ENCODE peak calls at places on chromosome 4, in nine cellular contexts. One of them, this sample, is unnamed.

GRCh38 chr4:168636040-168636439 is 139.2 kb downstream of the PALLD start:
- DNase-seq in midbrain: no peak
- DNase-seq in kidney tubule cell: no peak
- DNase-seq in anterior cingulate cortex: no peak
- DNase-seq in activated naive CD8-positive, alpha-beta T cell treated with anti-CD3 and anti-CD28 coated beads, Interleukin-2, amount 50 U/mL, for 16 hours: no peak
- DNase-seq in T1000: no peak
- DNase-seq in adrenal gland: no peak
- DNase-seq in K562: no peak
- DNase-seq in fibroblast of the conjunctiva: no peak
- DNase-seq in this sample: no peak

GRCh38 chr4:101953949-101954348 is 163.4 kb downstream of the BANK1 start:
- DNase-seq in midbrain: no peak
- DNase-seq in kidney tubule cell: peak; percentile 94
- DNase-seq in anterior cingulate cortex: no peak
- DNase-seq in activated naive CD8-positive, alpha-beta T cell treated with anti-CD3 and anti-CD28 coated beads, Interleukin-2, amount 50 U/mL, for 16 hours: no peak
- DNase-seq in T1000: no peak
- DNase-seq in adrenal gland: no peak
- DNase-seq in K562: no peak
- DNase-seq in fibroblast of the conjunctiva: no peak
- DNase-seq in this sample: peak; percentile 27

GRCh38 chr4:3340703-3341088 is 47.9 kb downstream of the RGS12 start:
- DNase-seq in midbrain: no peak
- DNase-seq in kidney tubule cell: no peak
- DNase-seq in anterior cingulate cortex: no peak
- DNase-seq in activated naive CD8-positive, alpha-beta T cell treated with anti-CD3 and anti-CD28 coated beads, Interleukin-2, amount 50 U/mL, for 16 hours: no peak
- DNase-seq in T1000: no peak
- DNase-seq in adrenal gland: peak; percentile 9
- DNase-seq in K562: no peak
- DNase-seq in fibroblast of the conjunctiva: no peak
- DNase-seq in this sample: peak; percentile 7

GRCh38 chr4:32196950-32197688 is 1477.0 kb downstream of the PCDH7 start:
- DNase-seq in midbrain: no peak
- DNase-seq in kidney tubule cell: peak; percentile 61
- DNase-seq in anterior cingulate cortex: no peak
- DNase-seq in activated naive CD8-positive, alpha-beta T cell treated with anti-CD3 and anti-CD28 coated beads, Interleukin-2, amount 50 U/mL, for 16 hours: no peak
- DNase-seq in T1000: no peak
- DNase-seq in adrenal gland: no peak
- DNase-seq in K562: no peak
- DNase-seq in fibroblast of the conjunctiva: no peak
- DNase-seq in this sample: no peak

GRCh38 chr4:14434916-14435315 is 567.4 kb upstream of the CPEB2 start:
- DNase-seq in midbrain: no peak
- DNase-seq in kidney tubule cell: no peak
- DNase-seq in anterior cingulate cortex: no peak
- DNase-seq in activated naive CD8-positive, alpha-beta T cell treated with anti-CD3 and anti-CD28 coated beads, Interleukin-2, amount 50 U/mL, for 16 hours: no peak
- DNase-seq in T1000: no peak
- DNase-seq in adrenal gland: no peak
- DNase-seq in K562: no peak
- DNase-seq in fibroblast of the conjunctiva: no peak
- DNase-seq in this sample: no peak

GRCh38 chr4:168791376-168791775 is 218.7 kb downstream of the CBR4 start:
- DNase-seq in midbrain: no peak
- DNase-seq in kidney tubule cell: no peak
- DNase-seq in anterior cingulate cortex: no peak
- DNase-seq in activated naive CD8-positive, alpha-beta T cell treated with anti-CD3 and anti-CD28 coated beads, Interleukin-2, amount 50 U/mL, for 16 hours: no peak
- DNase-seq in T1000: no peak
- DNase-seq in adrenal gland: no peak
- DNase-seq in K562: no peak
- DNase-seq in fibroblast of the conjunctiva: no peak
- DNase-seq in this sample: no peak

GRCh38 chr4:69025191-69025998 is 70.9 kb upstream of the UGT2B7 start:
- DNase-seq in midbrain: no peak
- DNase-seq in kidney tubule cell: peak; percentile 36
- DNase-seq in anterior cingulate cortex: no peak
- DNase-seq in activated naive CD8-positive, alpha-beta T cell treated with anti-CD3 and anti-CD28 coated beads, Interleukin-2, amount 50 U/mL, for 16 hours: no peak
- DNase-seq in T1000: no peak
- DNase-seq in adrenal gland: no peak
- DNase-seq in K562: peak; percentile 8
- DNase-seq in fibroblast of the conjunctiva: no peak
- DNase-seq in this sample: no peak

GRCh38 chr4:84239278-84239845 is 259.7 kb downstream of the NKX6-1 start:
- DNase-seq in midbrain: no peak
- DNase-seq in kidney tubule cell: no peak
- DNase-seq in anterior cingulate cortex: no peak
- DNase-seq in activated naive CD8-positive, alpha-beta T cell treated with anti-CD3 and anti-CD28 coated beads, Interleukin-2, amount 50 U/mL, for 16 hours: no peak
- DNase-seq in T1000: no peak
- DNase-seq in adrenal gland: no peak
- DNase-seq in K562: no peak
- DNase-seq in fibroblast of the conjunctiva: no peak
- DNase-seq in this sample: no peak

GRCh38 chr4:126364290-126364978 is 1049.7 kb downstream of the FAT4 start:
- DNase-seq in midbrain: no peak
- DNase-seq in kidney tubule cell: no peak
- DNase-seq in anterior cingulate cortex: no peak
- DNase-seq in activated naive CD8-positive, alpha-beta T cell treated with anti-CD3 and anti-CD28 coated beads, Interleukin-2, amount 50 U/mL, for 16 hours: no peak
- DNase-seq in T1000: no peak
- DNase-seq in adrenal gland: no peak
- DNase-seq in K562: no peak
- DNase-seq in fibroblast of the conjunctiva: peak; percentile 62
- DNase-seq in this sample: no peak

GRCh38 chr4:121252224-121252806 is 88.2 kb upstream of the TNIP3 start:
- DNase-seq in midbrain: peak; percentile 77
- DNase-seq in kidney tubule cell: peak; percentile 65
- DNase-seq in anterior cingulate cortex: peak; percentile 42
- DNase-seq in activated naive CD8-positive, alpha-beta T cell treated with anti-CD3 and anti-CD28 coated beads, Interleukin-2, amount 50 U/mL, for 16 hours: no peak
- DNase-seq in T1000: peak; percentile 65
- DNase-seq in adrenal gland: peak; percentile 67
- DNase-seq in K562: peak; percentile 70
- DNase-seq in fibroblast of the conjunctiva: peak; percentile 60
- DNase-seq in this sample: peak; percentile 55

GRCh38 chr4:85967872-85968271 is 392.0 kb downstream of the MAPK10 start:
- DNase-seq in midbrain: no peak
- DNase-seq in kidney tubule cell: peak; percentile 12
- DNase-seq in anterior cingulate cortex: no peak
- DNase-seq in activated naive CD8-positive, alpha-beta T cell treated with anti-CD3 and anti-CD28 coated beads, Interleukin-2, amount 50 U/mL, for 16 hours: no peak
- DNase-seq in T1000: no peak
- DNase-seq in adrenal gland: no peak
- DNase-seq in K562: no peak
- DNase-seq in fibroblast of the conjunctiva: no peak
- DNase-seq in this sample: no peak

GRCh38 chr4:83386931-83387897 is 52.6 kb upstream of the HPSE start:
- DNase-seq in midbrain: no peak
- DNase-seq in kidney tubule cell: peak; percentile 79
- DNase-seq in anterior cingulate cortex: no peak
- DNase-seq in activated naive CD8-positive, alpha-beta T cell treated with anti-CD3 and anti-CD28 coated beads, Interleukin-2, amount 50 U/mL, for 16 hours: no peak
- DNase-seq in T1000: no peak
- DNase-seq in adrenal gland: no peak
- DNase-seq in K562: no peak
- DNase-seq in fibroblast of the conjunctiva: no peak
- DNase-seq in this sample: peak; percentile 37

GRCh38 chr4:38400946-38401345 is 263.1 kb upstream of the KLF3 start:
- DNase-seq in midbrain: no peak
- DNase-seq in kidney tubule cell: peak; percentile 69
- DNase-seq in anterior cingulate cortex: no peak
- DNase-seq in activated naive CD8-positive, alpha-beta T cell treated with anti-CD3 and anti-CD28 coated beads, Interleukin-2, amount 50 U/mL, for 16 hours: no peak
- DNase-seq in T1000: no peak
- DNase-seq in adrenal gland: no peak
- DNase-seq in K562: no peak
- DNase-seq in fibroblast of the conjunctiva: no peak
- DNase-seq in this sample: no peak

GRCh38 chr4:64539234-64539849 is 130.1 kb upstream of the TECRL start:
- DNase-seq in midbrain: peak; percentile 61
- DNase-seq in kidney tubule cell: peak; percentile 63
- DNase-seq in anterior cingulate cortex: peak; percentile 3
- DNase-seq in activated naive CD8-positive, alpha-beta T cell treated with anti-CD3 and anti-CD28 coated beads, Interleukin-2, amount 50 U/mL, for 16 hours: no peak
- DNase-seq in T1000: peak; percentile 39
- DNase-seq in adrenal gland: peak; percentile 64
- DNase-seq in K562: peak; percentile 49
- DNase-seq in fibroblast of the conjunctiva: peak; percentile 50
- DNase-seq in this sample: peak; percentile 37

GRCh38 chr4:174156239-174156826 is 127.1 kb downstream of the FBXO8 start:
- DNase-seq in midbrain: peak; percentile 38
- DNase-seq in kidney tubule cell: peak; percentile 48
- DNase-seq in anterior cingulate cortex: no peak
- DNase-seq in activated naive CD8-positive, alpha-beta T cell treated with anti-CD3 and anti-CD28 coated beads, Interleukin-2, amount 50 U/mL, for 16 hours: no peak
- DNase-seq in T1000: no peak
- DNase-seq in adrenal gland: no peak
- DNase-seq in K562: peak; percentile 44
- DNase-seq in fibroblast of the conjunctiva: peak; percentile 37
- DNase-seq in this sample: peak; percentile 18

GRCh38 chr4:70722199-70722791 is 531 bp downstream of the RUFY3 start:
- DNase-seq in midbrain: no peak
- DNase-seq in kidney tubule cell: peak; percentile 71
- DNase-seq in anterior cingulate cortex: no peak
- DNase-seq in activated naive CD8-positive, alpha-beta T cell treated with anti-CD3 and anti-CD28 coated beads, Interleukin-2, amount 50 U/mL, for 16 hours: no peak
- DNase-seq in T1000: no peak
- DNase-seq in adrenal gland: no peak
- DNase-seq in K562: peak; percentile 50
- DNase-seq in fibroblast of the conjunctiva: peak; percentile 65
- DNase-seq in this sample: no peak

GRCh38 chr4:121758896-121759568 is 5.9 kb downstream of the SMIM43 start:
- DNase-seq in midbrain: no peak
- DNase-seq in kidney tubule cell: no peak
- DNase-seq in anterior cingulate cortex: no peak
- DNase-seq in activated naive CD8-positive, alpha-beta T cell treated with anti-CD3 and anti-CD28 coated beads, Interleukin-2, amount 50 U/mL, for 16 hours: no peak
- DNase-seq in T1000: no peak
- DNase-seq in adrenal gland: no peak
- DNase-seq in K562: no peak
- DNase-seq in fibroblast of the conjunctiva: no peak
- DNase-seq in this sample: peak; percentile 16

GRCh38 chr4:2424581-2424980 is 5.8 kb downstream of the CFAP99 start:
- DNase-seq in midbrain: no peak
- DNase-seq in kidney tubule cell: no peak
- DNase-seq in anterior cingulate cortex: no peak
- DNase-seq in activated naive CD8-positive, alpha-beta T cell treated with anti-CD3 and anti-CD28 coated beads, Interleukin-2, amount 50 U/mL, for 16 hours: no peak
- DNase-seq in T1000: no peak
- DNase-seq in adrenal gland: no peak
- DNase-seq in K562: no peak
- DNase-seq in fibroblast of the conjunctiva: no peak
- DNase-seq in this sample: no peak

GRCh38 chr4:2399631-2400190 is 18.7 kb downstream of the ZFYVE28 start:
- DNase-seq in midbrain: no peak
- DNase-seq in kidney tubule cell: no peak
- DNase-seq in anterior cingulate cortex: no peak
- DNase-seq in activated naive CD8-positive, alpha-beta T cell treated with anti-CD3 and anti-CD28 coated beads, Interleukin-2, amount 50 U/mL, for 16 hours: no peak
- DNase-seq in T1000: no peak
- DNase-seq in adrenal gland: no peak
- DNase-seq in K562: no peak
- DNase-seq in fibroblast of the conjunctiva: no peak
- DNase-seq in this sample: no peak

GRCh38 chr4:157992038-157992706 is 180.7 kb downstream of the GASK1B start:
- DNase-seq in midbrain: peak; percentile 87
- DNase-seq in kidney tubule cell: peak; percentile 69
- DNase-seq in anterior cingulate cortex: no peak
- DNase-seq in activated naive CD8-positive, alpha-beta T cell treated with anti-CD3 and anti-CD28 coated beads, Interleukin-2, amount 50 U/mL, for 16 hours: no peak
- DNase-seq in T1000: peak; percentile 7
- DNase-seq in adrenal gland: peak; percentile 76
- DNase-seq in K562: peak; percentile 13
- DNase-seq in fibroblast of the conjunctiva: peak; percentile 69
- DNase-seq in this sample: peak; percentile 58

GRCh38 chr4:110869114-110869513 is 246.2 kb upstream of the PITX2 start:
- DNase-seq in midbrain: no peak
- DNase-seq in kidney tubule cell: peak; percentile 61
- DNase-seq in anterior cingulate cortex: no peak
- DNase-seq in activated naive CD8-positive, alpha-beta T cell treated with anti-CD3 and anti-CD28 coated beads, Interleukin-2, amount 50 U/mL, for 16 hours: no peak
- DNase-seq in T1000: no peak
- DNase-seq in adrenal gland: no peak
- DNase-seq in K562: no peak
- DNase-seq in fibroblast of the conjunctiva: peak; percentile 62
- DNase-seq in this sample: no peak

GRCh38 chr4:106201373-106201772 is 114.6 kb downstream of the TBCK start:
- DNase-seq in midbrain: no peak
- DNase-seq in kidney tubule cell: peak; percentile 38
- DNase-seq in anterior cingulate cortex: no peak
- DNase-seq in activated naive CD8-positive, alpha-beta T cell treated with anti-CD3 and anti-CD28 coated beads, Interleukin-2, amount 50 U/mL, for 16 hours: no peak
- DNase-seq in T1000: no peak
- DNase-seq in adrenal gland: no peak
- DNase-seq in K562: no peak
- DNase-seq in fibroblast of the conjunctiva: peak; percentile 9
- DNase-seq in this sample: peak; percentile 8

GRCh38 chr4:138901177-138901576 is 114.4 kb upstream of the NOCT start:
- DNase-seq in midbrain: no peak
- DNase-seq in kidney tubule cell: no peak
- DNase-seq in anterior cingulate cortex: no peak
- DNase-seq in activated naive CD8-positive, alpha-beta T cell treated with anti-CD3 and anti-CD28 coated beads, Interleukin-2, amount 50 U/mL, for 16 hours: no peak
- DNase-seq in T1000: no peak
- DNase-seq in adrenal gland: no peak
- DNase-seq in K562: no peak
- DNase-seq in fibroblast of the conjunctiva: no peak
- DNase-seq in this sample: no peak

GRCh38 chr4:6541789-6542188 is 33.2 kb upstream of the MAN2B2 start:
- DNase-seq in midbrain: no peak
- DNase-seq in kidney tubule cell: peak; percentile 57
- DNase-seq in anterior cingulate cortex: no peak
- DNase-seq in activated naive CD8-positive, alpha-beta T cell treated with anti-CD3 and anti-CD28 coated beads, Interleukin-2, amount 50 U/mL, for 16 hours: no peak
- DNase-seq in T1000: no peak
- DNase-seq in adrenal gland: no peak
- DNase-seq in K562: no peak
- DNase-seq in fibroblast of the conjunctiva: no peak
- DNase-seq in this sample: peak; percentile 18

GRCh38 chr4:105807496-105807895 is 87.8 kb upstream of the NPNT start:
- DNase-seq in midbrain: no peak
- DNase-seq in kidney tubule cell: no peak
- DNase-seq in anterior cingulate cortex: no peak
- DNase-seq in activated naive CD8-positive, alpha-beta T cell treated with anti-CD3 and anti-CD28 coated beads, Interleukin-2, amount 50 U/mL, for 16 hours: no peak
- DNase-seq in T1000: no peak
- DNase-seq in adrenal gland: no peak
- DNase-seq in K562: no peak
- DNase-seq in fibroblast of the conjunctiva: peak; percentile 22
- DNase-seq in this sample: no peak

GRCh38 chr4:41060352-41061318 is 153.7 kb downstream of the APBB2 start:
- DNase-seq in midbrain: peak; percentile 48
- DNase-seq in kidney tubule cell: no peak
- DNase-seq in anterior cingulate cortex: no peak
- DNase-seq in activated naive CD8-positive, alpha-beta T cell treated with anti-CD3 and anti-CD28 coated beads, Interleukin-2, amount 50 U/mL, for 16 hours: no peak
- DNase-seq in T1000: peak; percentile 24
- DNase-seq in adrenal gland: no peak
- DNase-seq in K562: no peak
- DNase-seq in fibroblast of the conjunctiva: no peak
- DNase-seq in this sample: no peak

GRCh38 chr4:30616943-30617646 is 103.1 kb upstream of the PCDH7 start:
- DNase-seq in midbrain: no peak
- DNase-seq in kidney tubule cell: no peak
- DNase-seq in anterior cingulate cortex: no peak
- DNase-seq in activated naive CD8-positive, alpha-beta T cell treated with anti-CD3 and anti-CD28 coated beads, Interleukin-2, amount 50 U/mL, for 16 hours: no peak
- DNase-seq in T1000: no peak
- DNase-seq in adrenal gland: no peak
- DNase-seq in K562: no peak
- DNase-seq in fibroblast of the conjunctiva: no peak
- DNase-seq in this sample: peak; percentile 58

GRCh38 chr4:16860506-16860905 is 37.9 kb downstream of the LDB2 start:
- DNase-seq in midbrain: no peak
- DNase-seq in kidney tubule cell: peak; percentile 79
- DNase-seq in anterior cingulate cortex: no peak
- DNase-seq in activated naive CD8-positive, alpha-beta T cell treated with anti-CD3 and anti-CD28 coated beads, Interleukin-2, amount 50 U/mL, for 16 hours: no peak
- DNase-seq in T1000: peak; percentile 16
- DNase-seq in adrenal gland: no peak
- DNase-seq in K562: no peak
- DNase-seq in fibroblast of the conjunctiva: peak; percentile 78
- DNase-seq in this sample: no peak

GRCh38 chr4:95556460-95556859 is 7.7 kb upstream of the UNC5C start:
- DNase-seq in midbrain: no peak
- DNase-seq in kidney tubule cell: peak; percentile 53
- DNase-seq in anterior cingulate cortex: no peak
- DNase-seq in activated naive CD8-positive, alpha-beta T cell treated with anti-CD3 and anti-CD28 coated beads, Interleukin-2, amount 50 U/mL, for 16 hours: no peak
- DNase-seq in T1000: no peak
- DNase-seq in adrenal gland: no peak
- DNase-seq in K562: no peak
- DNase-seq in fibroblast of the conjunctiva: no peak
- DNase-seq in this sample: peak; percentile 72

GRCh38 chr4:39032218-39033085 is at the start of gene TMEM156:
- DNase-seq in midbrain: no peak
- DNase-seq in kidney tubule cell: peak; percentile 79
- DNase-seq in anterior cingulate cortex: no peak
- DNase-seq in activated naive CD8-positive, alpha-beta T cell treated with anti-CD3 and anti-CD28 coated beads, Interleukin-2, amount 50 U/mL, for 16 hours: no peak
- DNase-seq in T1000: no peak
- DNase-seq in adrenal gland: no peak
- DNase-seq in K562: no peak
- DNase-seq in fibroblast of the conjunctiva: no peak
- DNase-seq in this sample: peak; percentile 51

GRCh38 chr4:15964159-15964558 is 1.2 kb upstream of the FGFBP2 start:
- DNase-seq in midbrain: no peak
- DNase-seq in kidney tubule cell: no peak
- DNase-seq in anterior cingulate cortex: no peak
- DNase-seq in activated naive CD8-positive, alpha-beta T cell treated with anti-CD3 and anti-CD28 coated beads, Interleukin-2, amount 50 U/mL, for 16 hours: no peak
- DNase-seq in T1000: no peak
- DNase-seq in adrenal gland: no peak
- DNase-seq in K562: no peak
- DNase-seq in fibroblast of the conjunctiva: no peak
- DNase-seq in this sample: no peak

This sample was measured in mammary epithelial cell.